ENCODE peak calls at places on chromosomes 4 and X, in eight cellular contexts. B, W, M, X, E, L, Y and T are unnamed samples.
A peak's percentile ranks its signal among the peaks of the same experiment; 100 is the strongest.

GRCh38 chr4:164438321-164438720 is 315.6 kb upstream of the SMIM31 start:
- DNase-seq in B (no peak), W (no peak), M (no peak), X (no peak), E (no peak), L (no peak), Y (no peak), T (no peak)

GRCh38 chr4:152991361-152991760 is 55.2 kb downstream of the FHDC1 start:
- DNase-seq in B (no peak), W (no peak), M (no peak), X (no peak), E (no peak), L (no peak), Y (no peak), T (no peak)

GRCh38 chr4:118086334-118086733 is 52.0 kb downstream of the NDST3 start:
- DNase-seq in B (no peak), W (no peak), M (no peak), X (no peak), E (no peak), L (no peak), Y (no peak), T (no peak)

GRCh38 chr4:73883306-73883705 is 14.1 kb downstream of the CXCL1 start:
- DNase-seq in B (no peak), W (no peak), M (no peak), X (no peak), E (no peak), L (no peak), Y (no peak), T (no peak)

GRCh38 chr4:3291969-3292570 is 751 bp upstream of the RGS12 start:
- DNase-seq in B (peak; percentile 80), W (no peak), M (no peak), X (peak; percentile 72), E (peak; percentile 60), L (peak; percentile 40), Y (peak; percentile 92), T (peak; percentile 50)

GRCh38 chrX:119606508-119607389 is 525 bp upstream of the NKRF start:
- DNase-seq in B (no peak), W (no peak), M (no peak), X (no peak), E (no peak), L (no peak), Y (no peak), T (no peak)

GRCh38 chrX:41259516-41259915 is 74.4 kb upstream of the DDX3X start:
- DNase-seq in B (no peak), W (no peak), M (no peak), X (peak; percentile 54), E (no peak), L (no peak), Y (no peak), T (no peak)

GRCh38 chr4:122005064-122005755 is 53.4 kb upstream of the TRPC3 start:
- DNase-seq in B (no peak), W (no peak), M (no peak), X (no peak), E (no peak), L (no peak), Y (no peak), T (no peak)

GRCh38 chr4:150280081-150280950 is 202.1 kb downstream of the DCLK2 start:
- DNase-seq in B (peak; percentile 11), W (no peak), M (no peak), X (no peak), E (no peak), L (peak; percentile 21), Y (no peak), T (no peak)

GRCh38 chr4:81746071-81746470 is 274.4 kb upstream of the RASGEF1B start:
- DNase-seq in B (no peak), W (no peak), M (no peak), X (no peak), E (no peak), L (no peak), Y (no peak), T (no peak)

GRCh38 chr4:54542119-54542438 is 115.7 kb upstream of the KIT start:
- DNase-seq in B (no peak), W (no peak), M (no peak), X (no peak), E (no peak), L (no peak), Y (no peak), T (no peak)

GRCh38 chrX:23483396-23483795 is 148.7 kb downstream of the PTCHD1 start:
- DNase-seq in B (no peak), W (no peak), M (no peak), X (no peak), E (no peak), L (no peak), Y (no peak), T (no peak)

GRCh38 chrX:10071451-10072163 is 85.2 kb upstream of the CLCN4 start:
- DNase-seq in B (no peak), W (no peak), M (no peak), X (no peak), E (no peak), L (no peak), Y (no peak), T (no peak)

GRCh38 chr4:107034982-107035710 is 967 bp downstream of the DKK2 start:
- DNase-seq in B (peak; percentile 53), W (no peak), M (no peak), X (peak; percentile 9), E (peak; percentile 21), L (no peak), Y (peak; percentile 72), T (peak; percentile 20)

GRCh38 chr4:16916719-16917337 is 18.4 kb upstream of the LDB2 start:
- DNase-seq in B (peak; percentile 80), W (peak; percentile 15), M (peak; percentile 50), X (peak; percentile 45), E (no peak), L (peak; percentile 17), Y (peak; percentile 81), T (no peak)

GRCh38 chr4:55127053-55127452 is 1.7 kb upstream of the KDR start:
- DNase-seq in B (no peak), W (no peak), M (no peak), X (no peak), E (no peak), L (no peak), Y (no peak), T (no peak)

GRCh38 chr4:95155759-95156451 is 392.9 kb downstream of the UNC5C start:
- DNase-seq in B (peak; percentile 54), W (no peak), M (peak; percentile 33), X (no peak), E (no peak), L (no peak), Y (no peak), T (no peak)

GRCh38 chr4:38759077-38759789 is 23.6 kb downstream of the TLR10 start:
- DNase-seq in B (peak; percentile 71), W (peak; percentile 24), M (peak; percentile 47), X (peak; percentile 57), E (peak; percentile 79), L (peak; percentile 60), Y (no peak), T (peak; percentile 85)

DNA sequence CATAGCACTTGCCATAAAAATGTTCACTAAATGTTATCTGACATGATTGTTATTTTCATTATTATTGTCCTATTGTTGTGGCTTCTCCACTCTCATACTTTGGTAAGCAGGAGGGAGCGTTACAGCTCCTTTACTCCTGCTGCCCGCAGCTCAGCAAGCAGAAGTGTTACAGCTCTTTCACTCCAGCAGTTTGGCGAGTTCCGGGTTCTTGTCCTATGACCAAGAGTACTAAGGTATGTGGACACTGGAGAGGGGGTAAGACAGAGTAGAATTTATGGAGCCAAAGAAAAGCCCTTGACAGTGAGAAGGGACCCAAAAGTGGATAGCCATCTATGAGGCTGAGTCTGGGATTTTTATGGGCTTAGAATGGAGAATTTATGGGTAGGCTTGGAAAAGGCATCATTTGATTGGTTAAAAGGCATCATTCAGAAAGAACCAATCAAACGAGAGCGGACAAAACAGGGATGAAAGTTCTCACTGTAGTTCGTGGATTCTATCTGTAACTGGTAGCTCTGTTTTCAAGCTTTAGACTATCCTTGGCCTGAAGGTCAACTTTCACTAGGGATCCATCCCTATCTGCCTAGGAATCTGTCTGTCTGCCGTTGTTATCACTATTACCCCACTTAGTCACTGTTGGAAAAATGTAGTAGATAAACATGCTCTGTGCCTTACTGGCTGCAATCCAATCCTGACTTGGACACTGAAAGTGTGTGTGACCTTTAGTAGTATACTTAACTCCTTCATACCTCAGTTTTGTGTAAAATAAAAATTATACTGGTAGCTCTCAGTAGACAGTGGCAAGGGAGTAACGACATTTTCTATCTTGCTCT is 545.6 kb upstream of the LCORL start:
- DNase-seq in B (peak; percentile 64), W (no peak), M (no peak), X (peak; percentile 10), E (no peak), L (no peak), Y (no peak), T (no peak)
- H3K4me3 ChIP-seq in B (no peak overlapping the region), W (no peak overlapping the region), M (no peak overlapping the region), X (no peak overlapping the region), E (no peak overlapping the region), L (no peak overlapping the region), Y (no peak overlapping the region), T (no peak overlapping the region)

GRCh38 chr4:169159614-169160013 is 111.1 kb downstream of the SH3RF1 start:
- DNase-seq in B (no peak), W (no peak), M (no peak), X (no peak), E (no peak), L (no peak), Y (no peak), T (no peak)
- H3K27ac ChIP-seq in B (no peak overlapping the region), W (no peak overlapping the region), M (no peak overlapping the region), X (no peak overlapping the region), E (no peak overlapping the region), L (no peak overlapping the region), Y (no peak overlapping the region), T (peak overlapping the region; percentile 68)

GRCh38 chrX:104482757-104483156 is 83.2 kb upstream of the IL1RAPL2 start:
- DNase-seq in B (no peak), W (no peak), M (no peak), X (no peak), E (no peak), L (no peak), Y (no peak), T (no peak)
- H3K27me3 ChIP-seq in B (no peaks in the 10 kb centered on the region), W (no peaks in the 10 kb centered on the region), M (no peaks in the 10 kb centered on the region), X (no peaks in the 10 kb centered on the region), E (no peaks in the 10 kb centered on the region), L (no peaks in the 10 kb centered on the region), Y (no peaks in the 10 kb centered on the region), T (no peaks in the 10 kb centered on the region)

GRCh38 chr4:75561789-75562188 is 5.9 kb downstream of the ODAPH start:
- DNase-seq in B (no peak), W (no peak), M (no peak), X (no peak), E (no peak), L (no peak), Y (no peak), T (no peak)

GRCh38 chr4:75555294-75556164 is at the start of gene ODAPH:
- DNase-seq in B (peak; percentile 38), W (no peak), M (peak; percentile 1), X (no peak), E (no peak), L (no peak), Y (no peak), T (no peak)

GRCh38 chr4:75552452-75552851 is 3.4 kb upstream of the ODAPH start:
- DNase-seq in B (no peak), W (no peak), M (no peak), X (no peak), E (no peak), L (no peak), Y (no peak), T (no peak)

DNA sequence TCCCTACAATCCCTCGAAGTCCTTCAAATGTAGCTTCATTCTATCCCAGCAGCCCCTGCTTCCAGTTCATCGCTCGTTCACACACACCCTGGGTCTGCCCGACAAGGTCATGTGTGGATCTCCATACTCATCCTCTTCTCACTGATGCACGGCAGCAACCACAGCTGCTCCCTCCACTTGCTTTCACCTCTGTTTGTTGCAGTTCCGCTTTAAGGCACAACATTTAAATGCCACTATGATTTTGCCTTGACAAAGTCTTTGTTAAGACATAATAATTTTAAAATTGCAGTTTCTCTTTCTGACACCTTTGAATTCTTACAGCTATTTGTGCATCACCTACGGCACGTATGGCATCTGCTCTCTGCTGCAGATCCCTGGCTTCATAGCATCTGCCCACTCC is 1.8 kb downstream of the ODAPH start:
- DNase-seq in B (no peak), W (no peak), M (no peak), X (no peak), E (no peak), L (no peak), Y (no peak), T (no peak)
- H3K4me3 ChIP-seq in B (no peak overlapping the region), W (no peak overlapping the region), M (no peak overlapping the region), X (no peak overlapping the region), E (no peak overlapping the region), L (no peak overlapping the region), Y (no peak overlapping the region), T (no peak overlapping the region)